ENCODE peak calls at places on chromosomes 12 and 14, in ten cellular contexts. R, W, N, M, K, L, C, H, Q and U are unnamed samples.

GRCh38 chr12:103444983-103445382 is 50.8 kb downstream of the C12orf42 start:
- DNase-seq in R (no peak), W (no peak), N (no peak), M (no peak), K (no peak), L (no peak), C (no peak), H (no peak), Q (no peak), U (no peak)

GRCh38 chr12:12281134-12281533 is 14.3 kb upstream of the LRP6 start:
- DNase-seq in R (no peak), W (no peak), N (no peak), M (no peak), K (no peak), L (no peak), C (no peak), H (no peak), Q (no peak), U (no peak)

GRCh38 chr12:1448321-1448720 is 146.1 kb downstream of the FBXL14 start:
- DNase-seq in R (no peak), W (no peak), N (no peak), M (no peak), K (no peak), L (no peak), C (no peak), H (no peak), Q (no peak), U (no peak)

GRCh38 chr12:65205886-65206285 is 36.5 kb downstream of the LEMD3 start:
- DNase-seq in R (no peak), W (no peak), N (no peak), M (no peak), K (no peak), L (no peak), C (no peak), H (peak; percentile 30), Q (no peak), U (no peak)

GRCh38 chr14:81446279-81447007 is 46.3 kb upstream of the STON2 start:
- DNase-seq in R (no peak), W (no peak), N (no peak), M (no peak), K (no peak), L (no peak), C (no peak), H (no peak), Q (no peak), U (no peak)

GRCh38 chr12:80553316-80553715 is 109.3 kb downstream of the PTPRQ start:
- DNase-seq in R (no peak), W (no peak), N (peak; percentile 91), M (no peak), K (no peak), L (no peak), C (no peak), H (no peak), Q (peak; percentile 8), U (no peak)

GRCh38 chr12:22543246-22544037 is 900 bp downstream of the C2CD5 start:
- DNase-seq in R (peak; percentile 53), W (peak; percentile 61), N (peak; percentile 3), M (peak; percentile 78), K (no peak), L (no peak), C (peak; percentile 48), H (peak; percentile 83), Q (peak; percentile 76), U (peak; percentile 52)

GRCh38 chr12:26701604-26702215 is 131.3 kb downstream of the ITPR2 start:
- DNase-seq in R (no peak), W (no peak), N (peak; percentile 68), M (no peak), K (no peak), L (no peak), C (no peak), H (peak; percentile 39), Q (peak; percentile 55), U (no peak)

DNA sequence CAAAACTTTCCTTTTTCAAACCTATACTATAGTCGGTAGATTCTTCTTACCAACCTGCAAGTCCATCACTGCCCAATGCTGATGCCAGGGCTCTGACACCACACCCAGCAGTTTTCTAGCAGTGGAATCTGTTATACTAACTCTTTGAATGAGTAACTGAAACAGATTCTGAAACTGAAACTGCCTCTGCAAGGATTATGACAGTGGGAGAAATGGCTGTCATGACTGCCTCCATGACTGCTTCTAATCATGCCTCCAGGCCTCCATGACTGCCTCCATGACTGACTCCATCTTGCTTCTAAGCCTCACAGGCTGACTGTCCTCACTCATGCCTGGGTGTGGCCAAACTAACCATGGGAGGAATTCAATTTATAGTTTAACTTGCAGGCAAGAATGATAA is 29.4 kb upstream of the OXA1L start:
- DNase-seq in R (no peak), W (no peak), N (no peak), M (no peak), K (no peak), L (no peak), C (no peak), H (peak; percentile 81), Q (no peak), U (peak; percentile 66)
- TF ChIP-seq CTCF in R (no peak), W (no peak), N (no peak), M (no peak), K (no peak), L (no peak), C (no peak), H (no peak), Q (no peak), U (no peak)

GRCh38 chr12:123233505-123234299 is 466 bp downstream of the MTRFR start:
- DNase-seq in R (peak; percentile 49), W (no peak), N (no peak), M (no peak), K (no peak), L (no peak), C (no peak), H (peak; percentile 18), Q (peak; percentile 18), U (no peak)
- TF ChIP-seq CTCF in R (no peak), W (no peak), N (no peak), M (no peak), K (no peak), L (no peak), C (no peak), H (no peak), Q (no peak), U (no peak)

DNA sequence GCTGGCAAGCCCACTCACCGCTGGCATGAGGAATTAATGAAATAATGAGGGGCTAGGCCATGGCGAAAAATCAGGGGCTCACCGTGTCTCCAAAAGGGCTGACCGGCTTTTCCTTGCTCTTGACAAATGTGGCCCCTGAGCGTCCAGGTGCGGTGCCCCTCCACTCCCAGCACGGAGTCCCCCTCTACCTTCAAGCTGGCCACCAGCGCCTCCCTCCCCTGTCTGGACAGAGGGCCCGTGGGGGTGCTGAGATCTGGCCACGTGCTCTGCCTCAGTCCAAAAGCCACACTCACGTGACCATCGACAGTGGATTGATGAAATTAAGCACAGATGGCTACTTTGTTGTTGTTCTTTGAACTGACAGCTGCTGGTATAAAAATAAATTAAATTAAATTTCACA is 78.8 kb upstream of the BCL11B start:
- DNase-seq in R (no peak), W (no peak), N (no peak), M (no peak), K (no peak), L (no peak), C (no peak), H (no peak), Q (no peak), U (no peak)
- TF ChIP-seq CTCF in R (no peak), W (no peak), N (no peak), M (no peak), K (no peak), L (no peak), C (no peak), H (no peak), Q (no peak), U (no peak)

GRCh38 chr12:51240971-51241370 is 2.3 kb downstream of the DAZAP2 start:
- DNase-seq in R (no peak), W (no peak), N (no peak), M (no peak), K (no peak), L (no peak), C (no peak), H (no peak), Q (no peak), U (no peak)

GRCh38 chr12:51238037-51238509 is 553 bp upstream of the DAZAP2 start:
- DNase-seq in R (no peak), W (no peak), N (no peak), M (peak; percentile 61), K (no peak), L (no peak), C (no peak), H (peak; percentile 47), Q (peak; percentile 25), U (peak; percentile 35)

GRCh38 chr12:51242150-51242549 is 3.5 kb downstream of the DAZAP2 start:
- DNase-seq in R (no peak), W (no peak), N (no peak), M (peak; percentile 45), K (no peak), L (no peak), C (peak; percentile 33), H (no peak), Q (no peak), U (no peak)

GRCh38 chr12:51242896-51243295 is 4.3 kb downstream of the DAZAP2 start:
- DNase-seq in R (no peak), W (no peak), N (no peak), M (no peak), K (no peak), L (no peak), C (no peak), H (no peak), Q (no peak), U (no peak)

GRCh38 chr12:51238510-51239334 is at the start of gene DAZAP2:
- DNase-seq in R (peak; percentile 92), W (peak; percentile 97), N (peak; percentile 96), M (peak; percentile 99), K (peak; percentile 96), L (peak; percentile 97), C (peak; percentile 98), H (peak; percentile 98), Q (peak; percentile 98), U (peak; percentile 96)
- TF ChIP-seq CTCF in R (peak; percentile 7), W (no peak), N (no peak), M (peak; percentile 48), K (peak; percentile 1), L (no peak), C (peak; percentile 39), H (no peak), Q (no peak), U (no peak)

GRCh38 chr14:29682789-29683188 is 244.9 kb downstream of the PRKD1 start:
- DNase-seq in R (no peak), W (no peak), N (no peak), M (no peak), K (no peak), L (no peak), C (no peak), H (no peak), Q (no peak), U (no peak)
- TF ChIP-seq CTCF in R (no peak), W (no peak), N (no peak), M (no peak), K (no peak), L (no peak), C (no peak), H (no peak), Q (no peak), U (no peak)